ENCODE peak calls at places on chromosomes 2 and 18, in six cellular contexts. X, A, M, T, F and Y are unnamed samples.

GRCh38 chr2:224640694-224641093 is 55.5 kb upstream of the CUL3 start:
- DNase-seq in F (no peak), T (no peak), A (no peak), M (no peak), X (no peak), Y (no peak)

GRCh38 chr2:26429779-26430654 is 28.3 kb downstream of the DRC1 start:
- DNase-seq in T (no peak), A (peak), M (no peak), F (no peak), X (peak), Y (no peak)

GRCh38 chr2:23703583-23704385 is 223.1 kb downstream of the ATAD2B start:
- DNase-seq in M (no peak), X (no peak), F (no peak), T (no peak), A (no peak), Y (no peak)

GRCh38 chr2:224433442-224433841 is 31.5 kb upstream of the FAM124B start:
- DNase-seq in F (no peak), X (no peak), T (no peak), M (no peak), A (no peak), Y (no peak)

GRCh38 chr18:49019446-49020045 is 68.8 kb upstream of the SMAD7 start:
- DNase-seq in A (no peak), X (peak), M (no peak), T (no peak), F (peak), Y (peak)

GRCh38 chr2:19529663-19530062 is 171.2 kb upstream of the OSR1 start:
- DNase-seq in T (no peak), A (no peak), M (no peak), F (no peak), X (no peak), Y (no peak)

GRCh38 chr2:239855863-239856587 is 169.1 kb downstream of the NDUFA10 start:
- DNase-seq in A (no peak), F (no peak), M (no peak), T (no peak), X (no peak), Y (no peak)

GRCh38 chr18:709771-710170 is 2.7 kb downstream of the ENOSF1 start:
- DNase-seq in T (no peak), A (peak), X (no peak), M (no peak), F (no peak), Y (no peak)

GRCh38 chr2:198448803-198449202 is 644.4 kb downstream of the PLCL1 start:
- DNase-seq in X (peak), T (no peak), M (no peak), A (no peak), F (no peak), Y (no peak)

GRCh38 chr18:54774423-54774822 is 53.9 kb upstream of the RAB27B start:
- DNase-seq in F (peak), A (no peak), X (no peak), T (no peak), M (no peak), Y (no peak)

GRCh38 chr18:45621068-45621511 is 5.8 kb downstream of the SLC14A2 start:
- DNase-seq in A (peak), T (peak), M (peak), X (peak), F (peak), Y (no peak)

GRCh38 chr2:113390133-113390849 is 47.2 kb upstream of the ZNG1B start:
- DNase-seq in X (peak), M (peak), F (peak), T (peak), A (no peak), Y (peak)

GRCh38 chr2:119383410-119384140 is 16.8 kb downstream of the DBI start:
- DNase-seq in X (peak), M (no peak), F (no peak), T (no peak), A (peak), Y (no peak)

GRCh38 chr2:145207884-145208283 is 688.0 kb upstream of the ZEB2 start:
- DNase-seq in F (no peak), X (no peak), T (no peak), A (no peak), M (no peak), Y (no peak)

GRCh38 chr2:242024751-242025355 is 155.3 kb downstream of the RTP5 start:
- DNase-seq in T (no peak), A (no peak), X (no peak), F (no peak), M (no peak), Y (no peak)

GRCh38 chr2:14232212-14232611 is 400.3 kb upstream of the LRATD1 start:
- DNase-seq in M (no peak), X (no peak), A (no peak), T (no peak), F (no peak), Y (no peak)

GRCh38 chr2:73293534-73294171 is at the start of gene EGR4:
- DNase-seq in F (peak), M (peak), A (peak), X (peak), T (peak), Y (no peak)

GRCh38 chr2:132582360-132582759 is 87.6 kb downstream of the LYPD1 start:
- DNase-seq in F (no peak), X (no peak), T (no peak), A (no peak), M (no peak), Y (no peak)

GRCh38 chr2:217510790-217511291 is 492.0 kb downstream of the TNS1 start:
- DNase-seq in X (peak), A (peak), F (peak), M (peak), T (peak), Y (peak)

GRCh38 chr18:49178736-49179135 is 228.0 kb upstream of the SMAD7 start:
- DNase-seq in T (no peak), X (peak), F (peak), M (peak), A (peak), Y (peak)

GRCh38 chr2:36737131-36737750 is 40.7 kb downstream of the VIT start:
- DNase-seq in X (no peak), M (no peak), A (no peak), T (no peak), F (no peak), Y (no peak)

GRCh38 chr2:105324732-105325131 is 4.8 kb downstream of the TGFBRAP1 start:
- DNase-seq in A (no peak), F (peak), T (no peak), X (peak), M (no peak), Y (peak)